ENCODE peak calls at places on chromosomes 5 and 9, in five cellular contexts. N, Y, S, Q and J are unnamed samples.

GRCh38 chr9:96674914-96675538 is 19.9 kb upstream of the PRXL2C start:
- DNase-seq in N (no peak), Y (no peak), S (no peak), Q (no peak), J (peak; percentile 11)

GRCh38 chr5:71810456-71811181 is 91.5 kb downstream of the CARTPT start:
- DNase-seq in N (no peak), Y (no peak), S (no peak), Q (no peak), J (no peak)

GRCh38 chr5:1204693-1205242 is 3.4 kb downstream of the SLC6A19 start:
- DNase-seq in N (peak; percentile 79), Y (no peak), S (peak; percentile 61), Q (no peak), J (peak; percentile 25)

GRCh38 chr5:142600611-142601360 is 85.1 kb downstream of the FGF1 start:
- DNase-seq in N (no peak), Y (no peak), S (no peak), Q (peak; percentile 52), J (no peak)

GRCh38 chr9:109411818-109412352 is 86.2 kb downstream of the PTPN3 start:
- DNase-seq in N (peak; percentile 46), Y (no peak), S (peak; percentile 87), Q (no peak), J (no peak)

GRCh38 chr5:34655354-34655991 is 655 bp upstream of the RAI14 start:
- DNase-seq in N (peak; percentile 35), Y (no peak), S (peak; percentile 15), Q (no peak), J (peak; percentile 32)

GRCh38 chr5:81766611-81767010 is 15.7 kb upstream of the SSBP2 start:
- DNase-seq in N (no peak), Y (no peak), S (no peak), Q (no peak), J (no peak)

GRCh38 chr5:127924606-127925005 is 159.0 kb upstream of the SLC12A2 start:
- DNase-seq in N (no peak), Y (no peak), S (no peak), Q (no peak), J (peak; percentile 30)

GRCh38 chr5:57976506-57976905 is 483.4 kb downstream of the PLK2 start:
- DNase-seq in N (no peak), Y (no peak), S (no peak), Q (no peak), J (no peak)

GRCh38 chr9:78605029-78605930 is 308.4 kb downstream of the PSAT1 start:
- DNase-seq in N (peak; percentile 47), Y (no peak), S (no peak), Q (no peak), J (no peak)

GRCh38 chr5:180114304-180115003 is 42.9 kb upstream of the RNF130 start:
- DNase-seq in N (no peak), Y (no peak), S (no peak), Q (peak; percentile 23), J (no peak)

GRCh38 chr5:150489358-150490295 is 18.3 kb upstream of the NDST1 start:
- DNase-seq in N (no peak), Y (no peak), S (peak; percentile 62), Q (no peak), J (no peak)

GRCh38 chr9:134429007-134429406 is 102.8 kb downstream of the RXRA start:
- DNase-seq in N (no peak), Y (no peak), S (no peak), Q (no peak), J (no peak)
- TF ChIP-seq CTCF in N (no peak), Y (no peak), S (no peak), Q (no peak), J (no peak)

GRCh38 chr5:140113699-140114263 is at the start of gene PURA:
- DNase-seq in N (peak; percentile 97), Y (peak; percentile 97), S (peak; percentile 95), Q (peak; percentile 97), J (peak; percentile 98)

GRCh38 chr5:140112685-140113179 is 1.2 kb upstream of the PURA start:
- DNase-seq in N (no peak), Y (no peak), S (peak; percentile 24), Q (no peak), J (no peak)

GRCh38 chr5:140114341-140115185 is 654 bp downstream of the PURA start:
- DNase-seq in N (peak; percentile 53), Y (peak; percentile 40), S (peak; percentile 77), Q (peak; percentile 71), J (peak; percentile 61)

GRCh38 chr5:140111859-140112551 is 1.9 kb upstream of the PURA start:
- DNase-seq in N (no peak), Y (no peak), S (peak; percentile 44), Q (no peak), J (no peak)

DNA sequence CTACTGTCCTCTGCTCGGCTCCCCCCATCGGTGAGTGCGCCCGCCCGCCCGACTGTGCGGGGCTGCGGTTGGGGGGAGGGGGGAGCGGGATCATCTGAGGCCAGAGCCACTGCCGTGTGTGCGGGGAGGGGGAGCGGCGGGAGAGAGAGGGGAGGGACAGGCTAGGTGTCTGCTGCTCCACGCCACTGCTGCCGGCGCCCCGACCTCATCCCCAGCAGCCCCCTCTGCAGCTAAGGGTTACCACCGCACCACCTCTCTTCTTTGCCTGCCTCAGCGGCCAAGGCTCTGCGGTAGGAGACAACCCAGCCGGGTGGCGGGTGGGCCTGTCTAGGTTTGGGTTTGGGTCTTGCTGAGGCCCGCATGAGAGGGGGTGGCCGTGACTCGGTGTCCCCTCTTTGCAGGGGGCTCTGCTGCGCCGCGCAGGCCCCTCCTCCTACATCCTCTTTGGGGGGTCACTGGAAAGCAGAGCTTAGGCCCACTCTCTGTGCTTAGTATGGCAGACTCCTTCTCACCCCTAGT is 670 bp upstream of the PURA start:
- DNase-seq in N (peak; percentile 82), Y (no peak), S (no peak), Q (peak; percentile 38), J (peak; percentile 23)
- TF ChIP-seq CTCF in N (no peak), Y (no peak), S (no peak), Q (no peak), J (no peak)

GRCh38 chr9:35732185-35733108 is at the start of the genes CREB3 and TLN1:
- DNase-seq in N (peak; percentile 98), Y (peak; percentile 96), S (peak; percentile 97), Q (peak; percentile 99), J (peak; percentile 94)

GRCh38 chr9:35730486-35730854 is 1.5 kb downstream of the TLN1 start:
- DNase-seq in N (no peak), Y (no peak), S (no peak), Q (no peak), J (no peak)

GRCh38 chr9:35734096-35734495 is 1.6 kb downstream of the CREB3 start:
- DNase-seq in N (no peak), Y (no peak), S (no peak), Q (no peak), J (no peak)

GRCh38 chr9:35731415-35732184 is 395 bp downstream of the TLN1 start:
- DNase-seq in N (no peak), Y (no peak), S (peak; percentile 27), Q (no peak), J (no peak)

GRCh38 chr9:35733109-35733541 is 659 bp downstream of the CREB3 start:
- DNase-seq in N (peak; percentile 75), Y (no peak), S (peak; percentile 51), Q (no peak), J (peak; percentile 54)
- TF ChIP-seq CTCF in N (peak; percentile 36), Y (no peak), S (no peak), Q (no peak), J (no peak)

DNA sequence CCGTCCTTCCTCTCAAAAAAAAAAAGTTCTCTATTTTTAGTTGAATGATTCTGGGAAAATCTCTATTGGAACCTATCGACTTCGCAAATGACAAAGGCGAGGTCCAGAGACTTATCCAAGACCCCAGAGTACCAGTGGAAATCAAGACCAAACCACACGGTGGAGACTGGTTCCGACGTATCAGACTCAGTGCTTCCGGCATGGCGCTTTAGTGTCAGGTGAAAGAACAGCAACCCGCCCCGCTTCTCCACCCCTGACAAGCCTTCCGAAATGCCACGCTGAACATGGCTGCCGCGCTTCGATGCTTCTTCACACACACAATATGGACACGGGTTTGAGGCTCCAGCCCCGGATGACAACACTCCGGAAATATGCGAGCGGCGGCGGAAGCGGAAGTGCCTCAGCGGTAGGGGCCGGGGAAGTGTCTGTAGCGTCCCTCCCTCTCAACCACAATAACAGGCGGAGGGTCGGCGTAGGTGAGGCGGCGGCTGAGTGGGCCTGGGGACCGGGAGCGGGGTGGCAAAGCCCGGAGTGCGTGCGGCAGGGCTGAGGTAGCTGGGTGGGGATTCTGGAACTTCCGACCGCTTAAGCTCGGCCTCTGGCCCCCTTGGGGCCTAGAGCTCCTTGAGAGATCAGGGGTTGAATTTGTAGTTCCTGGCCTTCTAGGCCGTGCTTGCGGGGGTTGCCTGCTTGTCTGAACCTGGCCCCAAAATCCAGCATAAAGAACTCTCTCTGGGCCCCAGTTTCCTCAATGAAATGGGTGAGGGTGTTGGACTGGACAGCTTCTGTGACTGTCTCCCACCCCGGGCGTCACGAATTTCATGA is at the start of gene FBXO38:
- DNase-seq in N (peak; percentile 97), Y (peak; percentile 98), S (peak; percentile 97), Q (peak; percentile 97), J (peak; percentile 96)
- TF ChIP-seq CTCF in N (no peak), Y (no peak), S (no peak), Q (no peak), J (no peak)

GRCh38 chr9:79684711-79685575 is 113.2 kb downstream of the TLE4 start:
- DNase-seq in N (no peak), Y (no peak), S (no peak), Q (no peak), J (no peak)

GRCh38 chr9:79685576-79685975 is 113.8 kb downstream of the TLE4 start:
- DNase-seq in N (no peak), Y (no peak), S (no peak), Q (no peak), J (no peak)

GRCh38 chr9:79687131-79687447 is 115.3 kb downstream of the TLE4 start:
- DNase-seq in N (no peak), Y (peak; percentile 30), S (peak; percentile 17), Q (no peak), J (no peak)

GRCh38 chr9:79688363-79688762 is 116.6 kb downstream of the TLE4 start:
- DNase-seq in N (no peak), Y (no peak), S (no peak), Q (no peak), J (no peak)

DNA sequence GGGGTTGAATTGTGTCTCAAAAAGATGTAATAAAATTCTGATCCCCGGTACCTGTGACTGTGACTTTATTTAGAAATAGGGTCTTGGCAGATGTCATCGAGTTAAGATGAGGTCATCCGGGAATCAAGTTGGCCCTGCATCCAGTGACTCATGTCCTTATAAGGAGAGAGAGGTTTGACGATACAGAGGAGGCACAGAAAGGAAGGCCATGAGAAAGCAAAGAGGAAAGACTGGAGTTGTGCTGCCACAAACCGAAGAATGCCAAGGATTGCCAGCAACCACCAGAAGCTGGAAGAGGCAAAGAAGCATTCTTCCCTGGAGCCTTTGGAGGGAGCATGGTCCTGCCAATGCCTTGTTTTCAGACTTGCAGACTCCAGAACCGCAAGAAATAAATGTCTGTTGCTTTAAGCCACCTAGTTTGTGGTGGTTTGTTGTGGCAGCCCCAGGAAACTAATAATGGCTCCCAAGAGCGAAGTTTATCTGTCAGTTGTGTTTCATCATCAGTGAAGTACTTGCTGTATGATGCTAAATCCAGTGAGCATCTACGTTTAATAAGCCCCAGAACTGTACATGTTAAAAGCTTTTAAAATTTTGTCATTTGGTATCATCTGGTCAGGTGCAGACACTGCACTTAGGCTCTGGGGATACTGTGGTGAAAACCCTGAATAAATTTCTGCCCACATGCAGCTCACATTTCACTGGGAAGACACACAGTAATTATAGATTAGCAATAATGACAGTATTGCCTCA is 114.8 kb downstream of the TLE4 start:
- DNase-seq in N (no peak), Y (no peak), S (no peak), Q (no peak), J (no peak)
- TF ChIP-seq CTCF in N (no peak), Y (no peak), S (no peak), Q (no peak), J (no peak)

GRCh38 chr5:14687023-14687665 is 22.6 kb downstream of the OTULIN start:
- DNase-seq in N (no peak), Y (no peak), S (no peak), Q (no peak), J (no peak)
- TF ChIP-seq CTCF in N (no peak), Y (no peak), S (no peak), Q (no peak), J (no peak)